ENCODE peak calls at places on chromosomes 3 and 15, in four cellular contexts. Z, X, N and P are unnamed samples.

GRCh38 chr3:78258798-78259197 is 1218.9 kb downstream of the ROBO2 start:
- DNase-seq in Z (no peak), X (no peak), N (peak; percentile 81), P (no peak)

GRCh38 chr3:14388200-14388599 is 14.2 kb upstream of the SLC6A6 start:
- DNase-seq in N (no peak), Z (no peak), X (no peak), P (no peak)

GRCh38 chr3:11651900-11652299 is 8.2 kb upstream of the VGLL4 start:
- DNase-seq in N (peak; percentile 64), Z (no peak), X (peak; percentile 27), P (no peak)

GRCh38 chr3:64109438-64109837 is 86.1 kb upstream of the PSMD6 start:
- DNase-seq in N (peak; percentile 36), Z (peak; percentile 58), X (no peak), P (no peak)

GRCh38 chr3:129556890-129557736 is 14.1 kb downstream of the H1-8 start:
- DNase-seq in Z (no peak), N (no peak), X (no peak), P (no peak)

GRCh38 chr3:108664266-108664665 is 74.7 kb downstream of the DZIP3 start:
- DNase-seq in Z (no peak), X (no peak), N (no peak), P (no peak)

GRCh38 chr3:184687363-184688049 is 24.4 kb downstream of the MAGEF1 start:
- DNase-seq in Z (no peak), X (no peak), N (no peak), P (no peak)

GRCh38 chr15:25238716-25239470 is 199.9 kb downstream of the UBE3A start:
- DNase-seq in N (no peak), Z (no peak), X (no peak), P (no peak)

GRCh38 chr3:45095916-45096526 is 50.2 kb downstream of the CDCP1 start:
- DNase-seq in Z (no peak), N (peak; percentile 58), X (no peak), P (no peak)

GRCh38 chr3:101216710-101217457 is 103.5 kb downstream of the IMPG2 start:
- DNase-seq in X (peak; percentile 7), Z (no peak), N (peak; percentile 43), P (no peak)

GRCh38 chr3:196624008-196624790 is 15.3 kb upstream of the NRROS start:
- DNase-seq in N (no peak), Z (no peak), X (no peak), P (no peak)

GRCh38 chr15:97600190-97600589 is 360.3 kb upstream of the ARRDC4 start:
- DNase-seq in X (no peak), N (no peak), Z (no peak), P (no peak)

GRCh38 chr3:12957334-12957733 is 115.9 kb downstream of the IQSEC1 start:
- DNase-seq in Z (no peak), N (no peak), X (no peak), P (no peak)

GRCh38 chr3:52742418-52743041 is 28.2 kb downstream of the NEK4 start:
- DNase-seq in Z (no peak), N (peak; percentile 59), X (no peak), P (no peak)

GRCh38 chr15:59165726-59166125 is 40.9 kb upstream of the LDHAL6B start:
- DNase-seq in Z (no peak), X (no peak), N (peak; percentile 22), P (no peak)

GRCh38 chr15:71532994-71533393 is 277.4 kb upstream of the NR2E3 start:
- DNase-seq in Z (no peak), X (no peak), N (peak; percentile 37), P (no peak)

GRCh38 chr3:194632983-194633348 is 253 bp downstream of the TMEM44 start:
- DNase-seq in X (no peak), Z (peak; percentile 49), N (peak; percentile 37), P (no peak)

GRCh38 chr15:100650685-100651084 is 48.3 kb downstream of the ASB7 start:
- DNase-seq in X (no peak), N (no peak), Z (no peak), P (no peak)

GRCh38 chr15:67105065-67105951 is 39.9 kb downstream of the SMAD3 start:
- DNase-seq in Z (no peak), N (peak; percentile 96), X (no peak), P (peak; percentile 43)

GRCh38 chr3:35707904-35708303 is 68.6 kb downstream of the ARPP21 start:
- DNase-seq in X (no peak), N (peak; percentile 1), Z (no peak), P (no peak)

GRCh38 chr3:53155763-53156162 is 5.2 kb upstream of the PRKCD start:
- DNase-seq in Z (no peak), X (no peak), N (no peak), P (no peak)

GRCh38 chr3:12444582-12445468 is 39.5 kb upstream of the TSEN2 start:
- DNase-seq in Z (no peak), N (peak; percentile 67), X (no peak), P (no peak)

GRCh38 chr3:179146911-179147570 is 1.1 kb upstream of the PIK3CA start:
- DNase-seq in X (peak; percentile 63), Z (peak; percentile 14), N (peak; percentile 73), P (no peak)

GRCh38 chr3:126747768-126748167 is 43.7 kb downstream of the CHCHD6 start:
- DNase-seq in X (no peak), N (no peak), Z (no peak), P (no peak)
- TF ChIP-seq CTCF in X (no peak), N (no peak), Z (no peak), P (no peak)

GRCh38 chr15:31974855-31975421 is 55.4 kb upstream of the CHRNA7 start:
- DNase-seq in Z (peak; percentile 73), X (no peak), N (peak; percentile 29), P (peak; percentile 72)

GRCh38 chr15:31977812-31978662 is 52.3 kb upstream of the CHRNA7 start:
- DNase-seq in Z (peak; percentile 83), X (peak; percentile 41), N (peak; percentile 44), P (peak; percentile 91)

GRCh38 chr15:31977138-31977537 is 53.2 kb upstream of the CHRNA7 start:
- DNase-seq in N (no peak), Z (no peak), X (no peak), P (no peak)

GRCh38 chr15:31974154-31974794 is 56.0 kb upstream of the CHRNA7 start:
- DNase-seq in N (no peak), Z (no peak), X (no peak), P (no peak)

GRCh38 chr15:31975446-31976229 is 54.7 kb upstream of the CHRNA7 start:
- DNase-seq in N (no peak), X (no peak), Z (no peak), P (peak; percentile 36)
- TF ChIP-seq CTCF in N (no peak), X (no peak), Z (peak; percentile 44), P (peak; percentile 59)

GRCh38 chr15:33737687-33738606 is 230.3 kb upstream of the CHRM5 start:
- DNase-seq in N (peak; percentile 39), X (no peak), Z (peak; percentile 57), P (peak; percentile 40)
- TF ChIP-seq CTCF in N (peak; percentile 91), X (peak; percentile 84), Z (peak; percentile 79), P (peak; percentile 84)

DNA sequence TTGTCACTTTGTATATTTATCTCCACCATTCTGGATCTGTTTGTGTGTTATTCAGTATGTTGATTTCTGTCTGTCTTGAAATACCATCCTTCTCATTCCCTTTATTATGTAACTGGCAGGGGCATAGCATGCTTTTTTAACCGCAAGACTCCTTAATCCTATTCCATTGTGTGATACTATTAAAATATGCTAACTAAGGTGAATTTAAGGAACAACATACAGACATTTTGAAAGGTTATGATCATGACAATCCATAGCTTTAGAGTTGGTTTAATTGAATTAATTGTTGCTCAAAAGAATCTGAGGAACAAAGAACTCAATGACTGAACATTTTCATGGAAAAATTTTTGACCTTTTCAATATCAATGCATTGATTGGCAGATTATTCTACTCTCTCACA is 677.3 kb upstream of the ROBO1 start:
- DNase-seq in Z (no peak), X (no peak), N (no peak), P (no peak)
- TF ChIP-seq CTCF in Z (no peak), X (no peak), N (no peak), P (no peak)